ENCODE peak calls at places on chromosomes 6 and 20, in five cellular contexts. C, F, X, B and N are unnamed samples.

GRCh38 chr20:49400410-49400809 is 82.1 kb downstream of the KCNB1 start:
- DNase-seq in B (no peak), F (no peak), X (peak; percentile 32), C (no peak), N (no peak)

GRCh38 chr20:57717797-57718196 is 8.0 kb upstream of the PMEPA1 start:
- DNase-seq in C (no peak), X (no peak), F (no peak), B (no peak), N (no peak)

GRCh38 chr6:48032156-48032555 is 78.8 kb downstream of the PTCHD4 start:
- DNase-seq in C (peak; percentile 17), X (no peak), B (no peak), F (no peak), N (no peak)

GRCh38 chr20:10076126-10077080 is 41.6 kb downstream of the ANKEF1 start:
- DNase-seq in X (no peak), C (no peak), B (no peak), F (no peak), N (no peak)

GRCh38 chr6:34671801-34672656 is 24.5 kb downstream of the ILRUN start:
- DNase-seq in B (peak; percentile 71), C (no peak), X (peak; percentile 68), F (peak; percentile 65), N (no peak)

GRCh38 chr20:48060841-48061720 is 275.8 kb upstream of the SULF2 start:
- DNase-seq in C (no peak), X (no peak), F (no peak), B (no peak), N (no peak)

GRCh38 chr20:49945306-49945700 is 9.1 kb downstream of the RNF114 start:
- DNase-seq in C (no peak), X (no peak), F (no peak), B (no peak), N (no peak)

GRCh38 chr6:146546440-146546839 is 2.8 kb downstream of the RAB32 start:
- DNase-seq in C (no peak), X (no peak), F (no peak), B (no peak), N (no peak)

GRCh38 chr6:81023007-81023582 is 729.4 kb downstream of the TENT5A start:
- DNase-seq in X (no peak), C (no peak), F (no peak), B (no peak), N (no peak)

GRCh38 chr6:66421570-66421969 is 714.5 kb upstream of the EYS start:
- DNase-seq in X (no peak), F (no peak), B (no peak), C (no peak), N (no peak)

GRCh38 chr20:51019598-51020592 is 3.0 kb downstream of the KCNG1 start:
- DNase-seq in X (no peak), B (no peak), C (no peak), F (no peak), N (no peak)

GRCh38 chr6:78611886-78612480 is 255.4 kb upstream of the IRAK1BP1 start:
- DNase-seq in B (no peak), X (no peak), F (no peak), C (no peak), N (no peak)

GRCh38 chr20:33419140-33419974 is 18.0 kb upstream of the CDK5RAP1 start:
- DNase-seq in F (no peak), X (no peak), C (peak; percentile 88), B (no peak), N (no peak)

GRCh38 chr6:84769247-84769646 is 4.8 kb upstream of the TBX18 start:
- DNase-seq in F (no peak), B (no peak), C (no peak), X (no peak), N (no peak)

GRCh38 chr6:166949533-166950442 is 6.6 kb downstream of the RNASET2 start:
- DNase-seq in F (peak; percentile 42), X (peak; percentile 28), C (no peak), B (no peak), N (no peak)

GRCh38 chr6:166589334-166589731 is 2.9 kb upstream of the RAMACL start:
- DNase-seq in X (no peak), F (no peak), C (no peak), B (no peak), N (no peak)

GRCh38 chr6:21438237-21438985 is 155.1 kb upstream of the SOX4 start:
- DNase-seq in F (no peak), X (no peak), B (no peak), C (no peak), N (no peak)

GRCh38 chr6:111410371-111410770 is 72.6 kb downstream of the REV3L start:
- DNase-seq in B (no peak), F (no peak), X (no peak), C (no peak), N (no peak)

GRCh38 chr6:75207211-75207984 is 1.5 kb upstream of the COL12A1 start:
- DNase-seq in X (no peak), B (no peak), F (no peak), C (no peak), N (no peak)

GRCh38 chr20:48909910-48910309 is 11.6 kb upstream of the ARFGEF2 start:
- DNase-seq in B (no peak), F (no peak), C (no peak), X (no peak), N (no peak)

GRCh38 chr6:134707342-134707982 is 242.4 kb downstream of the ALDH8A1 start:
- DNase-seq in F (no peak), X (peak; percentile 24), B (no peak), C (no peak), N (peak; percentile 42)

GRCh38 chr6:14172575-14172974 is 55.0 kb downstream of the CD83 start:
- DNase-seq in C (no peak), X (no peak), F (no peak), B (no peak), N (no peak)

GRCh38 chr20:20887593-20888272 is 175.3 kb upstream of the RALGAPA2 start:
- DNase-seq in B (no peak), C (no peak), F (no peak), X (no peak), N (no peak)

GRCh38 chr6:87093651-87094050 is 1.3 kb downstream of the CGA start:
- DNase-seq in C (no peak), X (no peak), F (no peak), B (no peak), N (no peak)

GRCh38 chr6:164398647-164399046 is 910.8 kb downstream of the C6orf118 start:
- DNase-seq in B (no peak), C (no peak), F (no peak), X (no peak), N (no peak)

GRCh38 chr6:139364982-139365379 is 9.5 kb downstream of the CITED2 start:
- DNase-seq in B (no peak), F (no peak), C (no peak), X (no peak), N (no peak)

GRCh38 chr20:63740501-63741353 is 1.2 kb downstream of the SLC2A4RG start:
- DNase-seq in C (peak; percentile 96), F (peak; percentile 95), B (peak; percentile 51), X (peak; percentile 93), N (peak; percentile 94)

GRCh38 chr20:63738687-63739128 is 868 bp upstream of the SLC2A4RG start:
- DNase-seq in B (peak; percentile 63), C (peak; percentile 87), F (peak; percentile 80), X (peak; percentile 80), N (peak; percentile 61)

GRCh38 chr20:63740070-63740500 is 509 bp downstream of the SLC2A4RG start:
- DNase-seq in B (peak; percentile 42), X (peak; percentile 52), C (peak; percentile 31), F (peak; percentile 49), N (no peak)

GRCh38 chr20:63737940-63738686 is 1.5 kb upstream of the SLC2A4RG start:
- DNase-seq in F (peak; percentile 76), B (peak; percentile 56), C (no peak), X (peak; percentile 52), N (no peak)

DNA sequence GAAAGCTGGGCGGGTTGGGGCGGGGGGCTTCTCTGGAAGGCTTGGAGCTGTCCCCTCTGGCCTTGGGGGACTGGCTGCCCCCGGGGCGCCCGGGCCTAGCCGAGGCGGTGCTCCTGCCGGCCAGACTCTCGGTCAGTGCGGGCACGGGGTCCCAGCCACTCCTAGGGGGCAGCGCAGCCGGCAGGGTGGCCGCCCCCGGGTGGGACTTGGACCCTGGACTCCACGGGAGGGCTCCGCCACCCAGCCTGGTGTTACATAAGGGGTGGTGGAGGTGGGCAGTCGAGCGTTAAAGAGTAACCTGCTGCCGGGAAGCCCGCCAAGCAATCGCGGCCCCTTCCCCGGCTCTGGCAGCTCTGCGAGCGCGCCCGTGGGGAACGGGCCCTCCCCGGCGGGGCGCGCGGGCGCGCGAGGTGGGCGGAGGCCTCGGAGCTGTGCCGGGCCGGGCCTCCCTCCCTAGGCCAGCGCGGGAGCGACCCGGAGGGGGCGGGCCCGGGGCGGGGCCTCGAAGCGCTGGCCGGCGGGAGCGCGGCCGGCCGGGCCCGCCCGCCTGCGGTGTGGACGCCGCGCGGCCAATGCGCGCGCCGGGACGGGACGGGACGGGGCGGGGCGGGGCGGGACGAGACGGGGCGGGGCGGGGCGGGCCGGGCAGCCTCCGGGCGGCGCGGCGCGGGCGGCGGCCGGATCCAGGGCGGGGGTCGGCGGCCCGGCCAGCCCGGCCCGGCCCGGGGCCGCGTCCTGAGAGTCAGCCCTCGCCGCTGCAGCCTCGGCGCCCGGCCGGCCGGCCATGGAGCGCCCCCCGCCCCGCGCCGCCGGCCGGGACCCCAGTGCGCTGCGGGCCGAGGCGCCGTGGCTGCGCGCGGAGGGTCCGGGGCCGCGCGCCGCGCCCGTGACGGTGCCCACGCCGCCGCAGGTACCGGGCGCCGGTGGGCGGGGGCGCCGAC is at the start of gene SLC2A4RG:
- DNase-seq in X (peak; percentile 87), B (peak; percentile 75), C (peak; percentile 65), F (peak; percentile 82), N (peak; percentile 74)
- TF ChIP-seq CTCF in X (no peak), B (no peak), C (no peak), F (no peak), N (no peak)

GRCh38 chr6:152452639-152453038 is 184.5 kb downstream of the SYNE1 start:
- DNase-seq in C (no peak), X (no peak), F (no peak), B (no peak), N (no peak)
- H3K27ac ChIP-seq in C (no peak overlapping the region), X (no peak overlapping the region), F (no peak overlapping the region), B (no peak overlapping the region), N (no peak overlapping the region)

GRCh38 chr6:3801960-3802359 is 47.2 kb upstream of the FAM50B start:
- DNase-seq in B (no peak), X (no peak), F (no peak), C (no peak), N (no peak)
- H3K4me1 ChIP-seq in B (peaks cover 5% of the 10 kb centered on the region), X (no peaks in the 10 kb centered on the region), F (no peaks in the 10 kb centered on the region), C (peaks cover 10% of the 10 kb centered on the region), N (peaks cover 3% of the 10 kb centered on the region)

GRCh38 chr6:130293800-130294199 is 71.0 kb upstream of the SAMD3 start:
- DNase-seq in B (no peak), F (peak; percentile 28), X (peak; percentile 9), C (peak; percentile 18), N (no peak)
- TF ChIP-seq CTCF in B (no peak), F (peak; percentile 41), X (no peak), C (peak; percentile 34), N (no peak)

DNA sequence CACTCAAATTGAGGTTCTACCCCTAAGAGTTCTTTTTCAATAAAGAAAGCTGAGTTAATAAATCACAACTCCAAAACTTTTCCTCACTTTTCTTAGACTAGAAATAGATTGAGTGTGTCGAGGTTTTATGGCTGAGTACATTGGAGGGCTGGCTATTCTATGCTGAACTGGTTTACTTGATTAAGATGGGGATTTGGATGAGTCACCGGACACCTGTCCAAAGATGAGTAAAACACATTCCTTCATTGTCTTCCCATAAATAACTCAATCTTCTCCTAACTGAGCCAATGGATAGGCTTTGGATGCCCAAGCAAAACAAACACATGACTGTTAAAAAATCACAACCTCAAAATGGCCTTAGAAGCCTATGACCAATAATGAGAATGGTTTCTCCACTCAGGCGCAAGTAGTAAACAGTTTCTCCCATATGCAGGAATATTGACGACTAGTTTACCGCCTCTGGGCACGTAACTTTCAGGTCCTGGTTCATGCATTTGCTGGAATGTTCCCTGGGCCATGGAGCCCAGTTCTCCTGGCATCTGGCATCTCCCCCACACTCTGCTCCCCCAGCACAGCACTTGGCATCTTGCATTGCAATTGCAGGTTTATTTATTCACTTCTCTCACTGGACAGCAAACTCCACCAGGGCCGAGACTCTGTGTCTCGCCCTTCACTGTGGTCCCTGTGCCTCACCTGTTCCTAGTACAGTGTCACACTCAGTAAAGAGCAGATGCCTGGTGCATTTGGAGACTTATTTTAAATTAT is 43.9 kb downstream of the BCAS1 start:
- DNase-seq in C (no peak), B (no peak), F (no peak), X (no peak), N (no peak)
- H3K27ac ChIP-seq in C (no peak overlapping the region), B (no peak overlapping the region), F (no peak overlapping the region), X (no peak overlapping the region), N (no peak overlapping the region)